ENCODE peak calls at places on chromosomes 7 and 10, in six cellular contexts. Q is B cell, Z is MCF 10A, H is anterior cingulate cortex, D is NCI-H2081, C is NB4. F is an unnamed sample.
A peak's percentile ranks its signal among the peaks of the same experiment; 100 is the strongest.

GRCh38 chr7:135512135-135512887 is 2.4 kb upstream of the CNOT4 start:
- DNase-seq in Q (peak; percentile 47), Z (peak; percentile 80), H (no peak), D (peak; percentile 74), C (peak; percentile 89), F (peak; percentile 62)

GRCh38 chr10:6171891-6172354 is 30.8 kb upstream of the PFKFB3 start:
- DNase-seq in Q (no peak), Z (no peak), H (peak; percentile 34), D (no peak), C (peak; percentile 87), F (peak; percentile 67)

GRCh38 chr10:94409016-94409657 is 6.8 kb downstream of the TBC1D12 start:
- DNase-seq in Q (no peak), Z (no peak), H (no peak), D (no peak), C (no peak), F (no peak)

GRCh38 chr7:97009753-97010732 is 4.7 kb downstream of the DLX6 start:
- DNase-seq in Q (no peak), Z (no peak), H (no peak), D (no peak), C (no peak), F (no peak)

GRCh38 chr7:148856035-148856881 is 27.8 kb downstream of the EZH2 start:
- DNase-seq in Q (peak; percentile 44), Z (peak; percentile 63), H (no peak), D (no peak), C (peak; percentile 65), F (no peak)

GRCh38 chr7:37462120-37462519 is 13.5 kb upstream of the ELMO1 start:
- DNase-seq in Q (no peak), Z (no peak), H (no peak), D (no peak), C (peak; percentile 20), F (no peak)

GRCh38 chr10:14397069-14397468 is 66.3 kb upstream of the FRMD4A start:
- DNase-seq in Q (no peak), Z (peak; percentile 79), H (peak; percentile 26), D (no peak), C (no peak), F (peak; percentile 62)

GRCh38 chr7:135179321-135179925 is 8.9 kb upstream of the CYREN start:
- DNase-seq in Q (no peak), Z (no peak), H (no peak), D (no peak), C (no peak), F (no peak)

GRCh38 chr10:119343001-119343601 is 135.7 kb downstream of the GRK5 start:
- DNase-seq in Q (no peak), Z (no peak), H (no peak), D (no peak), C (no peak), F (no peak)

GRCh38 chr10:23065549-23065948 is 29.8 kb upstream of the MSRB2 start:
- DNase-seq in Q (no peak), Z (peak; percentile 78), H (peak; percentile 59), D (no peak), C (no peak), F (peak; percentile 90)

GRCh38 chr10:89702121-89702480 is 711 bp downstream of the KIF20B start:
- DNase-seq in Q (no peak), Z (peak; percentile 43), H (no peak), D (no peak), C (peak; percentile 53), F (peak; percentile 1)

GRCh38 chr7:158188676-158189075 is 398.9 kb downstream of the PTPRN2 start:
- DNase-seq in Q (no peak), Z (no peak), H (no peak), D (no peak), C (no peak), F (no peak)

GRCh38 chr10:123943307-123943706 is 51.7 kb upstream of the CPXM2 start:
- DNase-seq in Q (no peak), Z (no peak), H (no peak), D (no peak), C (no peak), F (no peak)

GRCh38 chr7:106418526-106418925 is 133.7 kb upstream of the NAMPT start:
- DNase-seq in Q (no peak), Z (no peak), H (no peak), D (no peak), C (peak; percentile 39), F (no peak)

GRCh38 chr7:131524116-131524515 is 32.3 kb downstream of the PODXL start:
- DNase-seq in Q (no peak), Z (no peak), H (no peak), D (no peak), C (no peak), F (no peak)

GRCh38 chr7:64886956-64887545 is 16.0 kb upstream of the ZNF273 start:
- DNase-seq in Q (no peak), Z (no peak), H (no peak), D (no peak), C (no peak), F (no peak)

GRCh38 chr7:128053023-128053422 is 21.8 kb upstream of the LRRC4 start:
- DNase-seq in Q (no peak), Z (peak; percentile 33), H (no peak), D (peak; percentile 87), C (peak; percentile 44), F (peak; percentile 28)

GRCh38 chr7:464177-464711 is 55.4 kb downstream of the PDGFA start:
- DNase-seq in Q (peak; percentile 28), Z (no peak), H (no peak), D (no peak), C (no peak), F (no peak)

GRCh38 chr10:15858895-15859294 is 1.4 kb downstream of the MINDY3 start:
- DNase-seq in Q (no peak), Z (peak; percentile 9), H (no peak), D (no peak), C (no peak), F (no peak)